ENCODE peak calls at places on chromosomes 3 and 15, in six cellular contexts. G is mesenchymal stem cell, N is trophoblast cell, B is H9, C is H1, Z is IMR-90. D is an unnamed sample.

GRCh38 chr15:90154861-90155626 is 46.1 kb upstream of the SEMA4B start:
- DNase-seq in G (peak), N (peak), B (no peak), C (no peak), Z (peak), D (no peak)

GRCh38 chr3:81451611-81452010 is 309.8 kb downstream of the GBE1 start:
- DNase-seq in G (no peak), N (no peak), B (no peak), C (no peak), Z (no peak), D (no peak)

GRCh38 chr15:70099966-70100494 is 2.3 kb upstream of the TLE3 start:
- DNase-seq in G (peak), N (no peak), B (no peak), C (no peak), Z (no peak), D (no peak)

GRCh38 chr3:108488631-108489030 is 21.8 kb downstream of the MYH15 start:
- DNase-seq in G (peak), N (no peak), B (no peak), C (no peak), Z (peak), D (no peak)

GRCh38 chr15:31392761-31393401 is 66.2 kb downstream of the KLF13 start:
- DNase-seq in G (peak), N (no peak), B (peak), C (no peak), Z (no peak), D (no peak)

GRCh38 chr3:25663324-25664065 is 1.2 kb downstream of the TOP2B start:
- DNase-seq in G (peak), N (no peak), B (no peak), C (no peak), Z (peak), D (peak)

GRCh38 chr3:17607905-17608304 is 134.5 kb downstream of the TBC1D5 start:
- DNase-seq in G (no peak), N (no peak), B (no peak), C (no peak), Z (no peak), D (no peak)

GRCh38 chr3:468172-468571 is 271.6 kb downstream of the CHL1 start:
- DNase-seq in G (no peak), N (no peak), B (no peak), C (no peak), Z (no peak), D (no peak)

GRCh38 chr3:2099028-2099671 is 484 bp downstream of the CNTN4 start:
- DNase-seq in G (peak), N (no peak), B (peak), C (no peak), Z (no peak), D (peak)

GRCh38 chr3:127304121-127304744 is 16.4 kb upstream of the PRR20G start:
- DNase-seq in G (no peak), N (peak), B (no peak), C (no peak), Z (no peak), D (no peak)

GRCh38 chr15:80141916-80142598 is 10.7 kb upstream of the FAH start:
- DNase-seq in G (no peak), N (no peak), B (no peak), C (no peak), Z (no peak), D (no peak)

GRCh38 chr3:183285318-183285717 is 32.3 kb downstream of the B3GNT5 start:
- DNase-seq in G (no peak), N (no peak), B (no peak), C (no peak), Z (no peak), D (no peak)

GRCh38 chr3:23611737-23612295 is 193.9 kb upstream of the UBE2E1 start:
- DNase-seq in G (peak), N (no peak), B (no peak), C (no peak), Z (peak), D (no peak)

GRCh38 chr3:178083906-178084823 is 452.1 kb upstream of the KCNMB2 start:
- DNase-seq in G (peak), N (no peak), B (no peak), C (no peak), Z (no peak), D (peak)

GRCh38 chr15:60649845-60650548 is 171.1 kb upstream of the ICE2 start:
- DNase-seq in G (peak), N (no peak), B (no peak), C (no peak), Z (peak), D (no peak)

GRCh38 chr3:38111696-38112377 is 25.1 kb downstream of the ACAA1 start:
- DNase-seq in G (no peak), N (no peak), B (no peak), C (no peak), Z (no peak), D (no peak)

GRCh38 chr3:58209933-58210332 is 839 bp downstream of the DNASE1L3 start:
- DNase-seq in G (no peak), N (no peak), B (no peak), C (no peak), Z (no peak), D (no peak)

GRCh38 chr3:5504135-5504534 is 316.6 kb downstream of the EDEM1 start:
- DNase-seq in G (no peak), N (no peak), B (no peak), C (no peak), Z (no peak), D (no peak)

GRCh38 chr3:172709776-172710708 is 825 bp downstream of the NCEH1 start:
- DNase-seq in G (peak), N (peak), B (peak), C (no peak), Z (peak), D (no peak)

GRCh38 chr15:25169318-25169717 is 214.5 kb downstream of the SNRPN start:
- DNase-seq in G (no peak), N (no peak), B (peak), C (no peak), Z (no peak), D (no peak)

GRCh38 chr3:126257174-126257573 is 76.8 kb upstream of the ALDH1L1 start:
- DNase-seq in G (no peak), N (no peak), B (no peak), C (no peak), Z (no peak), D (no peak)

GRCh38 chr3:140545756-140546155 is 132.1 kb upstream of the TRIM42 start:
- DNase-seq in G (no peak), N (peak), B (no peak), C (no peak), Z (no peak), D (no peak)

GRCh38 chr15:63389902-63390301 is 8.3 kb upstream of the CA12 start:
- DNase-seq in G (no peak), N (no peak), B (no peak), C (no peak), Z (no peak), D (no peak)

GRCh38 chr3:127044996-127045395 is 62.1 kb downstream of the PLXNA1 start:
- DNase-seq in G (no peak), N (peak), B (peak), C (no peak), Z (peak), D (no peak)

GRCh38 chr3:62361824-62362223 is 11.5 kb downstream of the FEZF2 start:
- DNase-seq in G (no peak), N (no peak), B (peak), C (no peak), Z (no peak), D (no peak)

GRCh38 chr15:88623061-88623460 is 1.9 kb downstream of the AEN start:
- DNase-seq in G (peak), N (peak), B (no peak), C (no peak), Z (peak), D (no peak)

GRCh38 chr3:58141766-58142345 is 68.9 kb downstream of the DNASE1L3 start:
- DNase-seq in G (no peak), N (no peak), B (no peak), C (no peak), Z (no peak), D (no peak)

GRCh38 chr3:139448104-139448503 is 28.2 kb downstream of the RBP2 start:
- DNase-seq in G (no peak), N (no peak), B (no peak), C (no peak), Z (no peak), D (no peak)

GRCh38 chr3:129441782-129442181 is 1.8 kb downstream of the IFT122 start:
- DNase-seq in G (no peak), N (no peak), B (no peak), C (no peak), Z (peak), D (no peak)

GRCh38 chr15:71201471-71201870 is 86.2 kb downstream of the THSD4 start:
- DNase-seq in G (no peak), N (no peak), B (no peak), C (no peak), Z (no peak), D (no peak)

GRCh38 chr3:127770671-127771370 is 51.5 kb downstream of the MGLL start:
- DNase-seq in G (peak), N (no peak), B (no peak), C (no peak), Z (no peak), D (no peak)

GRCh38 chr3:2615080-2615479 is 495.1 kb downstream of the IL5RA start:
- DNase-seq in G (no peak), N (no peak), B (no peak), C (no peak), Z (no peak), D (no peak)

GRCh38 chr3:161695811-161696210 is 199.2 kb downstream of the OTOL1 start:
- DNase-seq in G (no peak), N (no peak), B (no peak), C (no peak), Z (no peak), D (no peak)

GRCh38 chr3:195240171-195240701 is 30.7 kb downstream of the XXYLT1 start:
- DNase-seq in G (no peak), N (no peak), B (no peak), C (no peak), Z (no peak), D (no peak)

GRCh38 chr15:33084661-33085060 is 109.9 kb downstream of the FMN1 start:
- DNase-seq in G (no peak), N (peak), B (no peak), C (no peak), Z (no peak), D (no peak)

GRCh38 chr15:33089165-33089877 is 105.2 kb downstream of the FMN1 start:
- DNase-seq in G (no peak), N (no peak), B (no peak), C (no peak), Z (no peak), D (no peak)

GRCh38 chr15:33089878-33090757 is 104.4 kb downstream of the FMN1 start:
- DNase-seq in G (peak), N (no peak), B (no peak), C (no peak), Z (peak), D (no peak)

GRCh38 chr15:33083232-33084006 is 111.1 kb downstream of the FMN1 start:
- DNase-seq in G (no peak), N (peak), B (peak), C (no peak), Z (peak), D (no peak)

DNA sequence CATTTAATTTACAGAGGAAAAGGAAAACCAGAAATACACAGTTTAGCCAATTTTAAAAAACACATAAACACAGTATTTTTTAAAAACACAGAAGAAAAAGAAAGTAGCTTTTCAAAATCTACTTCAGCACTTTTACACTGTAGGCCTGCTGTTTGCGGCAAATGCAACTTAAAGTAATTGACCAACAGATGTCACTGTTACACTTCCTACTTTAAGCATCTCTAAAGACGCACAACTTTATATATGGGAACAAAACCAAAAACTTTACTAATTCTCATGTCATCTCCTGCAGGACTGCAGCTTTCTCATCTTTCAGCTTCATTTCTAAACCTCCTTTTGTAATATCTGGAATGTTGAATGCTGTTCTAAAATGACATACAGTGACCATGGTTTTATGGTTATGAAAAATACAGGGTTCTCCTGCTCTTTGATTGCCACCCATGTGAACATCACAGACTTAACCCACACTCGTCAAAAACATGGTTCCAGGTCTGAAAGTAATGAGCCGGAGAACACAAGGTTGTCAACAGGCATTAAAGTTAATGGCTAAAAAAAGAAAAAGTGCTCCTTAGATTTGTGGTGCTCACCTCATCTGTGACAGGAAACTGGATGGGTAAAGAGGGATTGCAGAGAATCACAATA is 107.9 kb downstream of the FMN1 start:
- DNase-seq in G (peak), N (no peak), B (no peak), C (no peak), Z (peak), D (no peak)
- H3K27ac ChIP-seq in G (no peak), N (no peak), B (no peak), C (no peak), Z (peak), D (no peak)

GRCh38 chr3:72299823-72300222 is 514.9 kb upstream of the PROK2 start:
- DNase-seq in G (no peak), N (no peak), B (no peak), C (no peak), Z (no peak), D (no peak)

GRCh38 chr3:72299321-72299802 is 514.4 kb upstream of the PROK2 start:
- DNase-seq in G (no peak), N (no peak), B (no peak), C (no peak), Z (peak), D (no peak)

GRCh38 chr3:72300621-72301020 is 515.7 kb upstream of the PROK2 start:
- DNase-seq in G (no peak), N (no peak), B (no peak), C (no peak), Z (no peak), D (no peak)

GRCh38 chr3:72303926-72304325 is 519.0 kb upstream of the PROK2 start:
- DNase-seq in G (peak), N (no peak), B (peak), C (no peak), Z (no peak), D (no peak)

GRCh38 chr3:72301779-72302178 is 516.8 kb upstream of the PROK2 start:
- DNase-seq in G (no peak), N (no peak), B (no peak), C (no peak), Z (no peak), D (no peak)
- H4K91ac ChIP-seq in G (peak), N (no peak), B (no peak), C (no peak), Z (no peak), D (no peak)

GRCh38 chr3:142723665-142723967 is 218 bp upstream of the TRPC1 start:
- DNase-seq in G (no peak), N (no peak), B (no peak), C (no peak), Z (no peak), D (no peak)

GRCh38 chr3:142725352-142725739 is 1.5 kb downstream of the TRPC1 start:
- DNase-seq in G (no peak), N (no peak), B (no peak), C (no peak), Z (no peak), D (no peak)

GRCh38 chr3:142726017-142726416 is 2.2 kb downstream of the TRPC1 start:
- DNase-seq in G (no peak), N (no peak), B (no peak), C (no peak), Z (no peak), D (no peak)

GRCh38 chr3:142724682-142725351 is 983 bp downstream of the TRPC1 start:
- DNase-seq in G (peak), N (peak), B (peak), C (peak), Z (peak), D (no peak)

DNA sequence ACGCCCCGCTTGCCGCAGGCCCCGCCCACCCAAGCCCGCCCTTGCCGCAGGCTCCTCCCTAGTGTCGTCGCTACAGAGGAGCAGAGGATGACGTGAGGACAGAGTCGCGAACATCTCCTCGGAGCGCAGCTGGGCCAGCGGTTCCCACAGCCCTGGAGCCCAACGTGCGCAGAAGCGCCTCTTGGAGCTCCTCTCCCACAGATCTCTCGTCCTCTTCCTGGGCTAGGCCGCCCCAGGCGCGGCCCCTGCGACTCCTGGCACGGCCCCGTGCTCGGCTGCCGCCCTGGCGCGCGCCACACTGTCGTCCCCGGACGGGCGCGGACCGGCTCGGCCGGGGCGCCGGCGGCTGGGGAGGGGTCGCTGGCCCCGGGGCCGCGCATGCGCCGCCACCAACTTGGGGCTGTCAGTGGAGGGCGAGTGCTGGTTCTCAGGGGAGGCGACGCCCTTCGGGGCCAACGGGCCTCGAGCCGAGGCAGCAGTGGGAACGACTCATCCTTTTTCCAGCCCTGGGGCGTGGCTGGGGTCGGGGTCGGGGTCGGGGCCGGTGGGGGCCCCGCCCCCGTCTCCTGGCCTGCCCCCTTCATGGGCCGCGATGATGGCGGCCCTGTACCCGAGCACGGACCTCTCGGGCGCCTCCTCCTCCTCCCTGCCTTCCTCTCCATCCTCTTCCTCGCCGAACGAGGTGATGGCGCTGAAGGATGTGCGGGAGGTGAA is at the start of gene TRPC1:
- DNase-seq in G (peak), N (peak), B (peak), C (peak), Z (peak), D (peak)
- H3K27ac ChIP-seq in G (peak), N (peak), B (peak), C (peak), Z (peak), D (peak)

DNA sequence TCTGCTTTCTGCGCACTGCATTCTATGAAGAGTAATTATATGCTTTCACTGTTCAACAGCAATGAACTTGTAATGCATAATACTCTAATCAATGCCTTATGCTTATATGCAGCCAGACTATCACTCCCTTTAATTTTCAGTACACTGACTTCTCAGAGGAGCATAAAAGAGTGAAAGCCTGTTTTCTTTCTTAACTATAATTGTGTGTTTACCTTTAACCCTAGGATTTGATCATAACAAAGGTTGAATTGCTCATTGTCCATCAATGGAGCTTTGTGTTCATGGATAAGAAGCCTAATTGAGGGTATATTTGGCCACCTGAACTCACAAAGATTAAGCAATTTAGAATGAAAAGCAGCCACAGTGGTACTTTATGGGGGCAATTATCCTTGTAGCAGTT is 330.9 kb upstream of the PDZRN3 start:
- DNase-seq in G (no peak), N (no peak), B (no peak), C (no peak), Z (no peak), D (no peak)
- H4K91ac ChIP-seq in G (no peak), N (no peak), B (no peak), C (no peak), Z (no peak), D (no peak)

GRCh38 chr3:44948239-44948638 is 27.7 kb downstream of the ZDHHC3 start:
- DNase-seq in G (no peak), N (no peak), B (no peak), C (no peak), Z (peak), D (no peak)

GRCh38 chr3:44939581-44940036 is 36.4 kb downstream of the ZDHHC3 start:
- DNase-seq in G (peak), N (no peak), B (no peak), C (no peak), Z (peak), D (no peak)

DNA sequence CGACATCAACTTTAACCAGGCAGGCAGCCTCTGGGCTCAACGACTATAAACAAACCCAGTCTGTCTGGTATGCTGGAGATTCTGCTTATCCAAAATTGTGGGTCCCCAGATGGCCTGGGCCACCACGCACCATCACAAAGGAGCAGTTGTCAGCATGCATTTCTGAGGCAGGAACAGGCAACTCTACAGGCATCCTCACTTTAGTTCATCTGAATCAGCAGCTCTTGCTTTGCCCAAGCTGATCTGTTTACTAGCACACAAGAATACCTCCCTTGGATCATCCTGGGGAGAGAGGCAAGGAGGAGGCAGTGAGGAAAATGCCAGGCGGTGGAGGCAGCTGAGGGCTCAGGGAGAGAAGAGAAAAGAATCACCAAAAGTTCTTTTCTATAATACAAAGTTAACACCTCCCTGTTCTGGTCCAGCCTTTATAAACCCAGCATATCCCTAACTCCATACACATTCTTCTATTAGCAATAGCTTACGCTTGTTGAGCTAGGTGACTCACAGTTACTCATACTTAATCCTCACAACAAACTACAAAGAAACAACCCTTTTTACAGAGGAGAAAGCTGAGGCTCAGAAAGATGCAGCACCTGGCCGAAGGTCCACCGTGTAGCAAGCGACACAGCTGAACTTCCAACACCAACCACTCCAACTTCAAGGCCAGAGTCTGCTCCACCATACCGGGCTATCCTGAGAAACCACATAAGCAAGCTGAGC is 33.6 kb downstream of the ZDHHC3 start:
- DNase-seq in G (peak), N (no peak), B (no peak), C (no peak), Z (peak), D (no peak)
- H3K27ac ChIP-seq in G (no peak), N (no peak), B (no peak), C (no peak), Z (no peak), D (no peak)